ENCODE peak calls at places on chromosomes 3 and 15, in four cellular contexts. One of them, this sample, is unnamed.

GRCh38 chr15:72112111-72112510 is 5.8 kb downstream of the MYO9A start:
- DNase-seq in tibial artery: no peak
- DNase-seq in IMR-90: no peak
- DNase-seq in left ventricle myocardium inferior: no peak
- DNase-seq in this sample: no peak

GRCh38 chr3:71784914-71785593 is at the start of gene PROK2:
- DNase-seq in tibial artery: no peak
- DNase-seq in IMR-90: no peak
- DNase-seq in left ventricle myocardium inferior: no peak
- DNase-seq in this sample: peak; percentile 24

GRCh38 chr15:98719169-98719515 is 70.8 kb downstream of the IGF1R start:
- DNase-seq in tibial artery: no peak
- DNase-seq in IMR-90: no peak
- DNase-seq in left ventricle myocardium inferior: no peak
- DNase-seq in this sample: no peak

GRCh38 chr3:51800758-51801140 is 21.7 kb upstream of the IQCF6 start:
- DNase-seq in IMR-90: no peak
- DNase-seq in left ventricle myocardium inferior: no peak
- DNase-seq in tibial artery: no peak
- DNase-seq in this sample: no peak

GRCh38 chr15:71411538-71412482 is 296.5 kb downstream of the THSD4 start:
- DNase-seq in left ventricle myocardium inferior: no peak
- DNase-seq in tibial artery: peak; percentile 71
- DNase-seq in IMR-90: peak; percentile 52
- DNase-seq in this sample: no peak

GRCh38 chr3:169060037-169060436 is 603.5 kb downstream of the MECOM start:
- DNase-seq in tibial artery: no peak
- DNase-seq in left ventricle myocardium inferior: no peak
- DNase-seq in IMR-90: peak; percentile 13
- DNase-seq in this sample: no peak

GRCh38 chr15:54127574-54127973 is 149.3 kb downstream of the UNC13C start:
- DNase-seq in left ventricle myocardium inferior: no peak
- DNase-seq in tibial artery: no peak
- DNase-seq in IMR-90: no peak
- DNase-seq in this sample: no peak

GRCh38 chr3:152257246-152258074 is 11.3 kb upstream of the MBNL1 start:
- DNase-seq in tibial artery: no peak
- DNase-seq in left ventricle myocardium inferior: no peak
- DNase-seq in IMR-90: peak; percentile 49
- DNase-seq in this sample: peak; percentile 71

GRCh38 chr3:124552224-124552623 is 178.0 kb upstream of the UMPS start:
- DNase-seq in left ventricle myocardium inferior: no peak
- DNase-seq in tibial artery: no peak
- DNase-seq in IMR-90: peak; percentile 4
- DNase-seq in this sample: no peak

DNA sequence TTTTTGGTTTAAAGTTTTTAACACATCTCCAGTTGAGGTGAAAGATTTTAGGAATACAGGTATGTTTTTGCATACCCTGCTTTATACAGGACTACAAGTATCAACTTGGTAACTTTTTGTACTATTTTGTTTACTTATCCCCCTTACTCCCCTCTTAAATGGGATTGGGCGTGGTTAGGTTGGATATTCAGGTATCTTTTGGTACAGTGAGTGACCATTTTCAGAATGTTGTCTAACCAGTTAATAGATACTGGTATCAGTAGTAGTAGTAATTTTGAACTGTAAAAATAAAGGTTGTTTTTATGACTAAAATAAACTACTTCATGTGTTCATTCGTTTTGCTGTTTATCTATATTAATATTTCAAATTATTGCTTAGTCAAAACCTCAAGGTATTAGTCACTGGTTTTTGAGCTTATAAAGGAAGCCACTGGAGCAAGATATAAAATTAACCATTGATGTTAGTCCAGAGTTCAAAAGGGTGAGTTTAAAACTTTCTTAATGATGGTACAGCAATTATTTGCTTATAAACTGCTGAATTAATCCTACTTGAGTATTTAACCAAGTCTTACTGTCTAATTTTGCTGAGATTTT is 3.3 kb downstream of the MME start:
- DNase-seq in left ventricle myocardium inferior: no peak
- DNase-seq in tibial artery: no peak
- DNase-seq in IMR-90: peak; percentile 20
- DNase-seq in this sample: no peak
- H3K27ac ChIP-seq in left ventricle myocardium inferior: no peak overlapping the region
- H3K27ac ChIP-seq in tibial artery: no peak overlapping the region
- H3K27ac ChIP-seq in IMR-90: no peak overlapping the region
- H3K27ac ChIP-seq in this sample: no peak overlapping the region

GRCh38 chr15:31337352-31338031 is 10.9 kb downstream of the KLF13 start:
- DNase-seq in tibial artery: no peak
- DNase-seq in IMR-90: no peak
- DNase-seq in left ventricle myocardium inferior: no peak
- DNase-seq in this sample: no peak
- H3K4me1 ChIP-seq in tibial artery: no peaks in the 10 kb centered on the region
- H3K4me1 ChIP-seq in IMR-90: peaks cover 13% of the 10 kb centered on the region
- H3K4me1 ChIP-seq in left ventricle myocardium inferior: peaks cover 99% of the 10 kb centered on the region
- H3K4me1 ChIP-seq in this sample: peaks cover 99% of the 10 kb centered on the region

GRCh38 chr3:127454968-127455367 is 135.6 kb downstream of the TPRA1 start:
- DNase-seq in IMR-90: no peak
- DNase-seq in tibial artery: peak; percentile 47
- DNase-seq in left ventricle myocardium inferior: no peak
- DNase-seq in this sample: no peak

GRCh38 chr3:127457094-127457475 is 133.4 kb downstream of the TPRA1 start:
- DNase-seq in left ventricle myocardium inferior: peak; percentile 22
- DNase-seq in IMR-90: peak; percentile 60
- DNase-seq in tibial artery: peak; percentile 66
- DNase-seq in this sample: no peak

GRCh38 chr3:127454051-127454450 is 136.5 kb downstream of the TPRA1 start:
- DNase-seq in left ventricle myocardium inferior: no peak
- DNase-seq in tibial artery: peak; percentile 48
- DNase-seq in IMR-90: no peak
- DNase-seq in this sample: no peak

GRCh38 chr3:127456471-127457093 is 134.0 kb downstream of the TPRA1 start:
- DNase-seq in left ventricle myocardium inferior: no peak
- DNase-seq in tibial artery: peak; percentile 54
- DNase-seq in IMR-90: peak; percentile 63
- DNase-seq in this sample: no peak

DNA sequence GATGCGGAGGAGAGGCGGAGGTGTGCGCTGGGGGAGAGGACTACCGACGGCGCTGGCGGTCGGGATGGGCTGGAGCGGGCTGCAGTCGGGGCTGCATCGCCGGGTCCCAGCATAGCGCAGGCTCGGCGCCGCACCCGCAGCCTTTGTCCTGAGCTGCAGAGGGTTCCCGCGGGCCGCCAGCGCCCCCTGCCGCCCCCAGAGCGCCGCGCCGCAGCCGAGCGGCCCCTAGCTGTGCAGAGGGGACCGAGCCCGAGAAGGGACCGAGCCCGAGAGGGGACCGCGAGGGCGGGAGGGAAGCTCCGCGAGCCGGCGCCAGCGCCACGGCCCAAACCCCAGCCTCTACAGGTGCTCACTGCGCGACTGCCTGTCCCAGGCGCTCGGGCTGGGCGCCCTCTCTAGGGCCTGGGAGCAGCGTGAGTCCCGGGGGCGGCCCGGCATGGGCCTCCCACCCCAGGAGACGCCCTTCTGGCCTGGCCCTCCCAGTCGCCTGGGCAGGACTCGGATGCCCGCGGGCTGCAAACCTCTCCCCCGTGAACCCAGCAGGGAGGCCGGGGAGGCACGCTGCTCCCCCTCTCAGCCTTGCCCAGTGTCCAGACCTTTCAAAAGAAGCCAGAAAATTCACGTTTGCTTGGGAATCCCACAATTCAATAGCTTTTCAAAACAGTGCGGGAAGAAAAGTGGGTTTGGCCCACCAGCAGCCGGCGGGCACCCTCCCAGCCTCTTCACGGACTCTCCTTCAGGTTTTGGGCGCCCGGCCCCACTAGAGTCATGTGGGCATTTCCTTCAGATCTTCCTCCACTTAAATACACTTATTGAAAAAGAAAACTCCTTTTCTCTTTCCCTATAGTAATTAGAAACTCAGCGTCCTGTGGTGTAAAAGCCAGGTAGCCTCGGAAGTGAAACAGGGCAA is 134.7 kb downstream of the TPRA1 start:
- DNase-seq in IMR-90: peak; percentile 29
- DNase-seq in tibial artery: peak; percentile 72
- DNase-seq in left ventricle myocardium inferior: peak; percentile 60
- DNase-seq in this sample: peak; percentile 26
- H3K4me3 ChIP-seq in IMR-90: no peak overlapping the region
- H3K4me3 ChIP-seq in tibial artery: peak overlapping the region; percentile 33
- H3K4me3 ChIP-seq in left ventricle myocardium inferior: peak overlapping the region; percentile 55
- H3K4me3 ChIP-seq in this sample: no peak overlapping the region

DNA sequence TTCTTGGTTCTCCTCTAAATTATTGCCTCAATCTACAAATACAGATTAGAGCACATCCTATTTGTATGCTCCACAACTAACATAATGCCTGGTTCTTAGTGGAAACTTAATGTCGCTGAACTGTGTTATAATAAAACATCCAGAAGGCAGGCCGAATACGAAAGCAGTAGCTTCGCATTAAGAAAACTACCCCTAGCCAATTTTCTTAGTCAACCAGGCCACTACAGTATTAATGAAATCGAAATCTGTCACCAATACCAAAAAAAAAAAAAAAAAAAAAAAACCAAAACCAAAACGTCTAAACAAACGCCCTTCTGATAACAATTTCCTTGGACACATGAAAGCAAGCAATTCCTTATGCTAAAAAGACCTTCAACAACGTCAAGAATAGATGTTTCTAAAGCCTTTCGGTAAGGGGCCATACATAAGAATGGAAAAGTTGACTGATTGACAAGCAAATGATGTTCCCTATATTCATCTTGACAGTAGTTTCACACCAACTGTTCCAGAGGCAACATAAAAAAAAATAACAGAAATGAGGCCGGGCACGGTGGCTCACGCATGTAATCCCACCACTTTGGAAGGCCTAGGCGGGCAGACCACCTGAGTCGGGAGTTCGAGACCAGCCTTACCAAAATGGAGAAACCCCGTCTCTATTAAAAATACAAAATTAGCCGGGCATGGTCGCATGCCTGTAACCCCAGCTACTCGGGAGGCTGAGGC is 1.3 kb downstream of the DENND6A start:
- DNase-seq in tibial artery: no peak
- DNase-seq in IMR-90: peak; percentile 7
- DNase-seq in left ventricle myocardium inferior: no peak
- DNase-seq in this sample: no peak
- H3K27ac ChIP-seq in tibial artery: peak overlapping the region; percentile 96
- H3K27ac ChIP-seq in IMR-90: peak overlapping the region; percentile 81
- H3K27ac ChIP-seq in left ventricle myocardium inferior: peak overlapping the region; percentile 98
- H3K27ac ChIP-seq in this sample: peak overlapping the region; percentile 84

GRCh38 chr15:40906947-40907802 is 12.9 kb downstream of the VPS18 start:
- DNase-seq in left ventricle myocardium inferior: peak; percentile 64
- DNase-seq in tibial artery: no peak
- DNase-seq in IMR-90: peak; percentile 41
- DNase-seq in this sample: peak; percentile 60
- H3K4me1 ChIP-seq in left ventricle myocardium inferior: peaks cover 70% of the 10 kb centered on the region
- H3K4me1 ChIP-seq in tibial artery: peaks cover 12% of the 10 kb centered on the region
- H3K4me1 ChIP-seq in IMR-90: peaks cover 18% of the 10 kb centered on the region
- H3K4me1 ChIP-seq in this sample: peaks cover 20% of the 10 kb centered on the region

DNA sequence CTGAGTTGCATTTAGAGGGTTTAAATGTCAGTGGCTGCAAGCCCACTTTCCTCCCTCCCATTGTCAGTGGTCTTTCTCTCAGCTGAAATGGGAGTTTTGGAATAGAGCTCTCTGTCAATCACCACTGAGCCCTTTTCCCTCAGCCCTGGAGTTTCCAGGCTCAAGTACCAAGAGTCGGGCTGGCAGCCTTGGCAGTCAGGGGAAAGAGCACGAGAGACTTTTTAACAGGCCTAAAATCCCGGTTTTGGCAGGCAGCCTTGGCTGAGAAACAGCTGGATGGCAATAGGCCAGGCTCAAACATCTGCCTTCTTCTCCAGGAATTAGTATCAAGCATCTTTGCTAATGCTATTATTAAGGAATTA is 8.1 kb upstream of the RFTN1 start:
- DNase-seq in IMR-90: no peak
- DNase-seq in tibial artery: no peak
- DNase-seq in left ventricle myocardium inferior: no peak
- DNase-seq in this sample: no peak
- H3K4me3 ChIP-seq in IMR-90: no peak overlapping the region
- H3K4me3 ChIP-seq in tibial artery: no peak overlapping the region
- H3K4me3 ChIP-seq in left ventricle myocardium inferior: no peak overlapping the region
- H3K4me3 ChIP-seq in this sample: no peak overlapping the region

GRCh38 chr3:184016169-184016570 is 1.5 kb downstream of the ABCC5 start:
- DNase-seq in IMR-90: no peak
- DNase-seq in left ventricle myocardium inferior: no peak
- DNase-seq in tibial artery: no peak
- DNase-seq in this sample: no peak
- H3K27ac ChIP-seq in IMR-90: no peak overlapping the region
- H3K27ac ChIP-seq in left ventricle myocardium inferior: peak overlapping the region; percentile 93
- H3K27ac ChIP-seq in tibial artery: no peak overlapping the region
- H3K27ac ChIP-seq in this sample: no peak overlapping the region

DNA sequence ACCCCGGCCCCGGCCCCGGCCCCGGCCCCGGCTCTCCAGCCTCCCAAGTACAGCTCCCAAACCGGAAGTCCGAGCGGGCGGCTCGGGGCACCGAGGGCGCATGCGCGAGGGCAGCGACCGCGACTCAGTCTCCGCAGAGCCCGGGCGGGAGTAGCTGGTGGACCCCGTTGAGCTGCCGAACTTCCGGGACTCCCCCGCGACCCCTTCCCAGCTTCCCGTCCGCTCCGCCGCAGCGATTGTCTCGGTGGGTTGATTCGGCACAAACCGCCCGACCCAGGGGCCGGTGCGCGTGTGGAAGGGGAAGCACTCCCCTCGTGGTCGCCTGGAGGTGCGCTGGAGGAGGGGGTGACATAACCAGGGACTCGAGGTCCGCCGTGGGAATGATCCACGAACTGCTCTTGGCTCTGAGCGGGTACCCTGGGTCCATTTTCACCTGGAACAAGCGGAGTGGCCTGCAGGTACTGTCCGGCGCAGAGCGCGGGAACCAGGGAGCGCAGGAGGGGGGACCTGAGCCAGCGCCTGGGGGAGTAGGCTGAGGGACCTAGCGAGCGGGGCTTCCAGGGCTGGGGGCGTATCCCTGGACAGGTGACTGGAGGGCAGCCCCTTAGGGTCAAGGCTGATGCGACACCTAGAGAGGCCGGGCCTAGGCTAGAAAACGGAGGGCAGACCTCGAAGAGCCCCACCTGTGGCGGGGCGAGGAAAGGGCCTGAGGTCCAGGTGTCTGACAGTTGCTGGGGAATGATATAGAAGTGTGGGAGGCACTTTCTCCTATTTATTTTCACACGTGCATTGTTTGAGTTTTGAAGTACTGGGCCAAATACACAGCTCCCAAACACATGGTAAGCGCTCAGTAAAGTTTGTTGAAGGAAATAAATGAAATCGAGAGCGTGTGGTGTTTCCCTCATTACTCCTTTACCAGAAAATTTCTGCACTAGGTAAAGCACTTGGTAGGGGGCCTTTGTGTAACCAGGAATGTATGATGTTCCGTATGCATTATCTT is at the start of the genes TUBGCP4 and ZSCAN29:
- DNase-seq in tibial artery: peak; percentile 87
- DNase-seq in left ventricle myocardium inferior: peak; percentile 82
- DNase-seq in IMR-90: peak; percentile 62
- DNase-seq in this sample: peak; percentile 68
- H3K4me1 ChIP-seq in tibial artery: no peaks in the 10 kb centered on the region
- H3K4me1 ChIP-seq in left ventricle myocardium inferior: peaks cover 38% of the 10 kb centered on the region
- H3K4me1 ChIP-seq in IMR-90: peaks cover 2% of the 10 kb centered on the region
- H3K4me1 ChIP-seq in this sample: peaks cover 33% of the 10 kb centered on the region